ENCODE peak calls at places on chromosomes 6 and 20, in four cellular contexts. P is brain microvascular endothelial cell, H is lower leg skin, U is astrocyte of the cerebellum. M is an unnamed sample.

GRCh38 chr20:44723798-44724362 is 8.7 kb downstream of the CCN5 start:
- DNase-seq in P (no peak), H (no peak), U (no peak), M (no peak)

GRCh38 chr20:51541189-51542032 is 1.1 kb downstream of the NFATC2 start:
- DNase-seq in H (peak), P (peak), U (no peak), M (no peak)

GRCh38 chr6:161677188-161677587 is 403.3 kb upstream of the AGPAT4 start:
- DNase-seq in P (no peak), H (no peak), U (no peak), M (no peak)

GRCh38 chr6:154668156-154668555 is 65.1 kb upstream of the SCAF8 start:
- DNase-seq in P (no peak), H (no peak), U (no peak), M (no peak)

GRCh38 chr6:134495893-134496253 is 178.0 kb upstream of the SGK1 start:
- DNase-seq in U (no peak), H (no peak), P (no peak), M (no peak)

GRCh38 chr20:42218566-42218965 is 600.4 kb upstream of the CHD6 start:
- DNase-seq in H (no peak), U (no peak), P (no peak), M (no peak)

GRCh38 chr6:15389759-15390723 is 144.2 kb downstream of the JARID2 start:
- DNase-seq in P (peak), H (no peak), U (peak), M (no peak)

GRCh38 chr6:6058054-6058444 is 51.3 kb upstream of the NRN1 start:
- DNase-seq in P (no peak), H (no peak), U (no peak), M (no peak)

GRCh38 chr6:34791164-34791841 is 580 bp upstream of the BLTP3A start:
- DNase-seq in H (peak), P (no peak), U (no peak), M (no peak)

GRCh38 chr20:18981956-18982539 is 168.5 kb downstream of the SCP2D1 start:
- DNase-seq in H (no peak), U (no peak), P (no peak), M (no peak)

GRCh38 chr20:19976595-19977372 is 40.4 kb upstream of the NAA20 start:
- DNase-seq in H (peak), P (peak), U (peak), M (no peak)

GRCh38 chr6:116447496-116448011 is 13.6 kb upstream of the CALHM6 start:
- DNase-seq in H (no peak), U (peak), P (peak), M (peak)

GRCh38 chr6:37512400-37512958 is 12.8 kb upstream of the CCDC167 start:
- DNase-seq in P (no peak), U (no peak), H (no peak), M (no peak)

GRCh38 chr20:61698598-61698960 is 367.1 kb downstream of the TAF4 start:
- DNase-seq in U (no peak), H (no peak), P (no peak), M (no peak)

GRCh38 chr6:15420959-15421438 is 175.1 kb downstream of the JARID2 start:
- DNase-seq in U (no peak), H (no peak), P (no peak), M (no peak)

GRCh38 chr6:157761331-157761921 is 61.6 kb upstream of the SNX9 start:
- DNase-seq in P (peak), H (no peak), U (peak), M (no peak)

GRCh38 chr6:7922596-7922995 is 12.0 kb upstream of the TXNDC5 start:
- DNase-seq in U (peak), H (no peak), P (peak), M (no peak)

GRCh38 chr6:163147988-163148387 is 266.5 kb upstream of the QKI start:
- DNase-seq in H (no peak), U (no peak), P (peak), M (no peak)

GRCh38 chr20:4550740-4551139 is 171.0 kb upstream of the PRND start:
- DNase-seq in H (no peak), U (no peak), P (peak), M (no peak)

GRCh38 chr6:158769228-158769627 is 49.9 kb downstream of the EZR start:
- DNase-seq in H (no peak), P (no peak), U (no peak), M (no peak)

GRCh38 chr6:55941713-55942112 is 66.3 kb upstream of the BMP5 start:
- DNase-seq in H (no peak), U (no peak), P (no peak), M (no peak)

GRCh38 chr20:47202765-47203667 is 153.5 kb downstream of the ZMYND8 start:
- DNase-seq in P (no peak), U (no peak), H (no peak), M (no peak)

GRCh38 chr6:148200302-148200701 is 142.3 kb upstream of the SASH1 start:
- DNase-seq in H (no peak), P (no peak), U (no peak), M (no peak)

GRCh38 chr6:157302761-157303160 is 20.6 kb downstream of the TMEM242 start:
- DNase-seq in U (no peak), P (no peak), H (no peak), M (no peak)

GRCh38 chr20:33732166-33732970 is 572 bp downstream of the ZNF341 start:
- DNase-seq in H (peak), P (peak), U (peak), M (no peak)
- TF ChIP-seq CTCF in H (no peak), P (no peak), U (no peak), M (no peak)

GRCh38 chr6:166202321-166202733 is 34.7 kb upstream of the TBXT start:
- DNase-seq in H (peak), P (no peak), U (no peak), M (no peak)
- H3K4me3 ChIP-seq in H (no peak), P (no peak), U (no peak), M (no peak)

DNA sequence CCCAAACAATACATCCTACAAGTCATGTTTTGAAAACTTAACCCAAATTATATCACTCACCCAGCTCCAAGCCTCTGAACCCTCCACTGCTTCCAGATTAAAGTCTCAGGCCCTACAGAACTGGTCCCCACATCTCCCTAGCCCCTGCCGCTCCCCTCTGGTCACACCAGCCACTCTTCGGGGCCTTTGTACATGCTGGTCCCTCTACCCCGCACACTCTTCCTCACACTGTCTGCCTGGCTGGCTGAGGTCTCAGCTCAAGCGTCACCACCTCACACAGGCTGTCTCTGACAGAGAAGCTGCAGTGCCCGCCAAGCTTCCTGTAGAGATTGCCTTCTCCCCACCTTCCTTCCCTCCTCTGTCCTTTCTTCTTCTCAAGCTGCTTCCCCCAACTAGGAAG is 192.4 kb downstream of the PREX1 start:
- DNase-seq in H (no peak), U (no peak), P (no peak), M (no peak)
- TF ChIP-seq CTCF in H (no peak), U (no peak), P (no peak), M (no peak)

GRCh38 chr6:33078442-33078841 is 2.7 kb downstream of the HLA-DPB1 start:
- DNase-seq in P (no peak), H (no peak), U (no peak), M (no peak)

GRCh38 chr6:33078919-33079521 is 3.2 kb downstream of the HLA-DPB1 start:
- DNase-seq in H (no peak), P (no peak), U (no peak), M (no peak)

GRCh38 chr6:33079575-33079974 is 3.8 kb downstream of the HLA-DPB1 start:
- DNase-seq in H (no peak), U (no peak), P (no peak), M (no peak)

GRCh38 chr6:33076406-33076934 is 680 bp downstream of the HLA-DPB1 start:
- DNase-seq in P (no peak), H (no peak), U (no peak), M (no peak)

GRCh38 chr6:33077908-33078307 is 2.1 kb downstream of the HLA-DPB1 start:
- DNase-seq in P (no peak), U (no peak), H (no peak), M (no peak)
- H3K4me3 ChIP-seq in P (no peak), U (no peak), H (no peak), M (no peak)

GRCh38 chr6:2693191-2693590 is 57.5 kb downstream of the MYLK4 start:
- DNase-seq in H (no peak), P (no peak), U (no peak), M (no peak)

GRCh38 chr6:2697291-2697690 is 53.4 kb downstream of the MYLK4 start:
- DNase-seq in P (no peak), H (no peak), U (no peak), M (no peak)

GRCh38 chr6:2695464-2696095 is 55.1 kb downstream of the MYLK4 start:
- DNase-seq in H (no peak), P (no peak), U (peak), M (no peak)
- TF ChIP-seq CTCF in H (no peak), P (peak), U (peak), M (no peak)